ENCODE peak calls at places on chromosome 21, in six cellular contexts. U, J, L, S, O and I are unnamed samples.

GRCh38 chr21:36665806-36666205 is 33.1 kb upstream of the SIM2 start:
- DNase-seq in L (no peak), O (no peak), U (no peak), J (no peak), S (no peak), I (no peak)

GRCh38 chr21:29538115-29538514 is 239.4 kb downstream of the BACH1 start:
- DNase-seq in S (no peak), L (no peak), O (no peak), J (peak), U (peak), I (no peak)

GRCh38 chr21:46093668-46094400 is 4.1 kb upstream of the COL6A2 start:
- DNase-seq in O (no peak), J (no peak), S (no peak), U (no peak), L (no peak), I (no peak)

GRCh38 chr21:42386034-42386591 is 9.7 kb downstream of the TMPRSS3 start:
- DNase-seq in L (no peak), J (no peak), O (no peak), S (no peak), U (no peak), I (no peak)

GRCh38 chr21:44801468-44802395 is at the start of gene UBE2G2:
- DNase-seq in O (peak), U (peak), J (peak), S (peak), L (no peak), I (peak)

GRCh38 chr21:45593162-45594022 is 50.1 kb upstream of the PCBP3 start:
- DNase-seq in L (no peak), O (no peak), S (no peak), U (no peak), J (no peak), I (no peak)

GRCh38 chr21:33894736-33895288 is 20.8 kb downstream of the ATP5PO start:
- DNase-seq in U (peak), L (no peak), S (peak), O (peak), J (peak), I (peak)

GRCh38 chr21:44512496-44513388 is 27.3 kb downstream of the KRTAP10-1 start:
- DNase-seq in J (no peak), L (no peak), S (no peak), O (no peak), U (no peak), I (no peak)

GRCh38 chr21:17451364-17451869 is 61.4 kb upstream of the CXADR start:
- DNase-seq in J (peak), U (peak), O (no peak), L (no peak), S (no peak), I (no peak)